ENCODE peak calls at places on chromosomes 16 and 17, in six cellular contexts. Z, G, K, X, P and Y are unnamed samples.

GRCh38 chr17:45302649-45303173 is 14.1 kb downstream of the MAP3K14 start:
- DNase-seq in Z (no peak), G (peak; percentile 89), K (no peak), X (no peak), P (no peak), Y (no peak)

GRCh38 chr16:54843424-54843750 is 87.3 kb upstream of the IRX5 start:
- DNase-seq in Z (no peak), G (no peak), K (no peak), X (no peak), P (no peak), Y (no peak)

GRCh38 chr17:14302421-14303099 is 1.7 kb downstream of the HS3ST3B1 start:
- DNase-seq in Z (peak; percentile 46), G (no peak), K (peak; percentile 48), X (peak; percentile 59), P (peak; percentile 89), Y (peak; percentile 80)

GRCh38 chr17:75881678-75882454 is 3.5 kb upstream of the TRIM47 start:
- DNase-seq in Z (no peak), G (no peak), K (no peak), X (no peak), P (no peak), Y (no peak)

GRCh38 chr17:82334622-82335394 is 1.2 kb upstream of the SECTM1 start:
- DNase-seq in Z (peak; percentile 49), G (no peak), K (no peak), X (no peak), P (peak; percentile 35), Y (no peak)

GRCh38 chr16:85822145-85822544 is 22.6 kb downstream of the COX4I1 start:
- DNase-seq in Z (no peak), G (no peak), K (no peak), X (no peak), P (no peak), Y (no peak)

GRCh38 chr16:22813946-22814325 is at the start of gene HS3ST2:
- DNase-seq in Z (no peak), G (no peak), K (no peak), X (no peak), P (no peak), Y (no peak)

GRCh38 chr16:84503751-84504395 is 586 bp downstream of the MEAK7 start:
- DNase-seq in Z (peak; percentile 29), G (no peak), K (no peak), X (no peak), P (peak; percentile 17), Y (peak; percentile 31)

GRCh38 chr17:28272166-28272565 is 46.8 kb upstream of the TMEM97 start:
- DNase-seq in Z (no peak), G (no peak), K (no peak), X (no peak), P (no peak), Y (no peak)

GRCh38 chr17:81194941-81195901 is 27.5 kb downstream of the CEP131 start:
- DNase-seq in Z (no peak), G (no peak), K (no peak), X (no peak), P (no peak), Y (no peak)

GRCh38 chr16:48158296-48158695 is 2.5 kb upstream of the ABCC12 start:
- DNase-seq in Z (no peak), G (peak; percentile 48), K (peak; percentile 31), X (peak; percentile 25), P (peak; percentile 69), Y (peak; percentile 21)

GRCh38 chr17:7077911-7078546 is 2.0 kb downstream of the CLEC10A start:
- DNase-seq in Z (no peak), G (no peak), K (no peak), X (no peak), P (no peak), Y (no peak)

GRCh38 chr17:8757189-8757588 is 1.2 kb downstream of the SPDYE4 start:
- DNase-seq in Z (no peak), G (no peak), K (no peak), X (no peak), P (no peak), Y (no peak)

GRCh38 chr16:86763819-86764218 is 185.5 kb downstream of the FOXL1 start:
- DNase-seq in Z (no peak), G (no peak), K (no peak), X (no peak), P (no peak), Y (no peak)

GRCh38 chr17:1713878-1714487 is 3.8 kb upstream of the TLCD2 start:
- DNase-seq in Z (peak; percentile 43), G (no peak), K (peak; percentile 75), X (no peak), P (no peak), Y (peak; percentile 86)

GRCh38 chr17:65231086-65231485 is 93.9 kb downstream of the RGS9 start:
- DNase-seq in Z (no peak), G (no peak), K (no peak), X (no peak), P (no peak), Y (peak; percentile 28)

GRCh38 chr17:5584383-5584951 is at the start of gene NLRP1:
- DNase-seq in Z (peak; percentile 95), G (peak; percentile 84), K (peak; percentile 20), X (peak; percentile 10), P (peak; percentile 85), Y (no peak)

GRCh38 chr16:4506450-4506849 is 30.3 kb downstream of the HMOX2 start:
- DNase-seq in Z (peak; percentile 77), G (peak; percentile 39), K (peak; percentile 59), X (peak; percentile 65), P (peak; percentile 81), Y (peak; percentile 77)

DNA sequence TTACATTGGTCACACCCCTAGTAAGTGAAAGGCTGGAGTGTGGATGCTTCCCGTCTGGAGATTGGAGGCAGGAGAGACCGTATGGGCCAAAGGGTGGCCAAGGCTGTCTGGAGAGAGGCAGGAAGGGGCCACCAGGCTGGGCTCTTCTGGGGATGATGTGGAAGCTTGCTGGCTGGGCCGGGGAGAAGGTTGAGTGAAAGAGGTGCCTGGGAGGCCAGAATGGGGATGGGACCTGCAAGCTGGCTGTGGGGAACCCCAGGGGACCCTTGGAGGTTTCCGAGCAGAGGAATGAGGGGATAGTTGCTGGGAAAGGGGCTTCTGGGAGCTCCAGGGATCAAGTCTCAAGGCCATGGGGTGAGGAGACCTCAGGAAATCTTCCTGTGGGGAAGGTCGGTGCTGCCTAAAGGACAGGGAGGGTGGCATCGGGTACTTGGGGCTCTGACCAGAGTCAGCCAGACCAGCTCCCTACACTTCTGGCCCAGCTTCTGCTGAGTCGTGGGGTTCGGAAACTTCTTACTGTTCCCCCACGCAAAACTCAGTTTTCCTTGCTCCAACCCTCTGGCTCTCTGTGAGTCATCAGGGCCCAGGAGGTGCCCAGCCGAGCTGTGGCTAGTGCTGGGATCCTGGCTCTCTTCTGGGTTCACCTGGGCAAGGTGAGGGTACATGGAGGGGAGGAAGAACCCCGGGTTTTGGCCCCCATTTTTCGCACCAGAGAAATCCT is 3.1 kb downstream of the MRC2 start:
- DNase-seq in Z (no peak), G (no peak), K (no peak), X (no peak), P (no peak), Y (no peak)
- TF ChIP-seq MYC in Z (no peak), G (no peak), K (no peak), X (no peak), P (no peak), Y (no peak)

DNA sequence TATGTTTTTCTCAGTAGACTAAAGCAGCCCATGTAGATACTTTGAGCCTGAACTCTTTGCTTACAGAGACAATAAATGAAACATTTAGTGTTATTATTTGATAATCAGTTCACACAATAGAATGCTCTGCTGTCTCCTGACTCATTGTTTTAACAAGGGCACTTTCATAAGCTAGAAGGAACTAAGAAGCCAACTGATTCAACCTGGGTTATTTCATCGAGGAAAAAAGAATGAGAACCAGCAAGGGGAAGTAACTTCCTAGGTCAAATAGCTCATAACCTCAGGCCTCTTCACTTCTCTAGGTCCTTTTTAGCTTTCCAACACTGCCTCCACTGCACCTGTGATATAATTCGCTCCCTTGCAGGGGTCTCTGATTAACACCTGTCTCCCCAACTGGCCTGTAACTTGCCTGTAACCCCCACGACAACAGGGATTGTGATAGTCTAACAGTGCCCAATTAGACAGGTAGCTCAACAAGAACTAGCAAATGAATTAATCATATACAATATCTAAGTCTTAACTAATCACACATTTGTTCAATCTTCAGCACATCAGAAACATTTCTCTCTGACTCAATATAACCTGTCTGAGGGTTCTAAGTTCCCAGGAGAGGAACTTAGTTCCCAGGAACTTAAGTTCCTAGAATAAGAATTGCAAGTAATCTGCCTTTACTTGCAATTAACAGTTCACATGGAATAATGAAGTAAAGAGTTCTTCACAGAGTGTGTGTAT is 34.8 kb downstream of the RFFL start:
- DNase-seq in Z (peak; percentile 73), G (no peak), K (no peak), X (no peak), P (peak; percentile 76), Y (no peak)
- TF ChIP-seq MYC in Z (no peak), G (no peak), K (no peak), X (no peak), P (no peak), Y (no peak)

GRCh38 chr17:73770115-73770848 is 126.0 kb upstream of the SDK2 start:
- DNase-seq in Z (no peak), G (no peak), K (no peak), X (no peak), P (no peak), Y (peak; percentile 57)
- TF ChIP-seq MYC in Z (no peak), G (no peak), K (no peak), X (no peak), P (no peak), Y (no peak)

GRCh38 chr17:40464392-40464855 is 21.2 kb downstream of the IGFBP4 start:
- DNase-seq in Z (no peak), G (no peak), K (no peak), X (no peak), P (no peak), Y (no peak)
- TF ChIP-seq MYC in Z (no peak), G (no peak), K (no peak), X (no peak), P (no peak), Y (no peak)

DNA sequence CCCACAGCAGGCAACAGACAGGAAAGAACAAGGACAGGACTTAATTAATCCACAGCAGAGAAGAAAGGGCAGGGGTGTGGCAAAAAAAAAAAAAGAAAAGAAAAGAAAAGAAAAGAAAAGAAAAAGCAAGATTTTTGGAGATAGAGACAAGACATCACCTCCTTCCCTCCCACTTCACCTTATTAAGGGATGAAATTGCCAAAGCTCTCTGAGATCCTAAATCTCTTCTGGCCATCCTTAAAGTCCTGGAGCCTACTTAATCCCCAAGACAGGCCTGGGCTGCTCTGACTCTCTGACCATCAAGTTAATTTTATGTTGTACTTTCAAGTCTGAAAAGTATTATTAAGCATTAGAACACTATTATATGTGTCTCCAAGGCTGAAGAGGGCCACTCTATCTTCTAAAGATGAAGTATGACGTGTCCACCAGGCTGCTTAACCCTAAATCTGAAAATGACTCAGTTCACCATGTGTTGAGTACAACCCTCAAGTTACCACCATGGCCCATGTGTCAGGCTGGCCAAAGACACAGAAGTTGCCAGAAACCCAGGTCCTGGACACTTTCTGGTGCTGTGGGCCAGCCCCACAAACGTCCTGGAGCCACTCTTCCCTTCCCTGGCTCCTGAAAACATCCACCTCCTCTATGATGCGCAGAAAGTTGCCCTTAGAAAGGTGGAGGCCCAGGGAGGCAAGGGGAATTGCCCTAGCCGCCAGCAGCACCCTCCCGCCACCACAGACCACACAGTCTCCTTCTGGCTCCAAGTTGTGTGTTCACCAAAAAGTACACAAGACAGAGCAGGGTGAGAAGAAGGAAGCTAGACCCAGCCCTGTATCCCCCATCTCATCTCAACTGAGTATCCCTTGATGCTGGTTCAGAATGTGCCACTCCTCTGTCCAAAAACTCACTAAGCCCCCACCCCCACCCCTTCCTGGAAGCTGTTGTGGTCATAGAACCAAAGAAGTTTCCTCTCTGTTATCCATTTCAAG is 2.7 kb downstream of the SOCS1 start:
- DNase-seq in Z (no peak), G (no peak), K (no peak), X (peak; percentile 39), P (peak; percentile 61), Y (no peak)
- TF ChIP-seq MYC in Z (no peak), G (no peak), K (no peak), X (no peak), P (no peak), Y (no peak)